ENCODE peak calls at places on chromosomes 6 and 20, in five cellular contexts. One of them, this sample, is unnamed.

GRCh38 chr20:49608752-49609670 is 41.1 kb upstream of the PTGIS start:
- DNase-seq in CD8-positive, alpha-beta T cell: peak
- DNase-seq in hippocampal formation: no peak
- DNase-seq in NCI-H1436 treated with DMSO at 0.1 percent for 48 hours: no peak
- DNase-seq in LoVo: peak
- DNase-seq in this sample: peak

GRCh38 chr20:39861381-39861780 is 827.7 kb downstream of the MAFB start:
- DNase-seq in LoVo: no peak
- DNase-seq in hippocampal formation: no peak
- DNase-seq in CD8-positive, alpha-beta T cell: no peak
- DNase-seq in NCI-H1436 treated with DMSO at 0.1 percent for 48 hours: peak
- DNase-seq in this sample: no peak

GRCh38 chr6:109939654-109940053 is 38.5 kb upstream of the GPR6 start:
- DNase-seq in CD8-positive, alpha-beta T cell: no peak
- DNase-seq in hippocampal formation: no peak
- DNase-seq in LoVo: no peak
- DNase-seq in NCI-H1436 treated with DMSO at 0.1 percent for 48 hours: no peak
- DNase-seq in this sample: no peak

GRCh38 chr6:90274481-90275030 is 22.1 kb downstream of the BACH2 start:
- DNase-seq in NCI-H1436 treated with DMSO at 0.1 percent for 48 hours: no peak
- DNase-seq in CD8-positive, alpha-beta T cell: peak
- DNase-seq in hippocampal formation: no peak
- DNase-seq in LoVo: no peak
- DNase-seq in this sample: peak

GRCh38 chr6:151731313-151731712 is 76.2 kb upstream of the ESR1 start:
- DNase-seq in CD8-positive, alpha-beta T cell: no peak
- DNase-seq in NCI-H1436 treated with DMSO at 0.1 percent for 48 hours: no peak
- DNase-seq in LoVo: no peak
- DNase-seq in hippocampal formation: no peak
- DNase-seq in this sample: no peak

GRCh38 chr20:878511-879307 is 37.4 kb downstream of the ANGPT4 start:
- DNase-seq in NCI-H1436 treated with DMSO at 0.1 percent for 48 hours: no peak
- DNase-seq in LoVo: peak
- DNase-seq in CD8-positive, alpha-beta T cell: no peak
- DNase-seq in hippocampal formation: no peak
- DNase-seq in this sample: no peak

GRCh38 chr6:28988536-28989415 is 16.3 kb downstream of the ZNF311 start:
- DNase-seq in hippocampal formation: no peak
- DNase-seq in LoVo: no peak
- DNase-seq in NCI-H1436 treated with DMSO at 0.1 percent for 48 hours: no peak
- DNase-seq in CD8-positive, alpha-beta T cell: peak
- DNase-seq in this sample: peak

GRCh38 chr20:25199473-25200265 is 4.2 kb downstream of the ENTPD6 start:
- DNase-seq in LoVo: no peak
- DNase-seq in NCI-H1436 treated with DMSO at 0.1 percent for 48 hours: no peak
- DNase-seq in hippocampal formation: no peak
- DNase-seq in CD8-positive, alpha-beta T cell: no peak
- DNase-seq in this sample: no peak

GRCh38 chr6:8435845-8436168 is 462 bp upstream of the SLC35B3 start:
- DNase-seq in LoVo: no peak
- DNase-seq in CD8-positive, alpha-beta T cell: no peak
- DNase-seq in hippocampal formation: no peak
- DNase-seq in NCI-H1436 treated with DMSO at 0.1 percent for 48 hours: no peak
- DNase-seq in this sample: no peak

This sample was measured in stimulated activated naive CD4-positive, alpha-beta T cell.